ENCODE peak calls at places on chromosomes 2 and 18, in eight cellular contexts. A is gastrocnemius medialis, K is pancreas, E is heart right ventricle, V is upper lobe of right lung, P is T follicular helper cell, U is ACHN, L is psoas muscle. D is an unnamed sample.
A peak's percentile ranks its signal among the peaks of the same experiment; 100 is the strongest.

GRCh38 chr2:160303076-160303475 is 103.0 kb upstream of the ITGB6 start:
- DNase-seq in P (no peak), V (no peak), L (no peak), K (no peak), E (no peak), U (no peak), A (no peak), D (no peak)

GRCh38 chr2:240604291-240604938 is 17.9 kb downstream of the CAPN10 start:
- DNase-seq in V (peak; percentile 88), L (peak; percentile 92), K (peak; percentile 78), U (peak; percentile 92), P (no peak), A (peak; percentile 67), E (peak; percentile 79), D (peak; percentile 75)

GRCh38 chr2:15997728-15998280 is 57.5 kb downstream of the MYCN start:
- DNase-seq in U (no peak), E (no peak), L (no peak), P (no peak), V (no peak), A (no peak), K (no peak), D (no peak)

GRCh38 chr2:129388870-129389269 is 590.6 kb upstream of the RAB6C start:
- DNase-seq in K (no peak), L (no peak), U (no peak), A (no peak), P (no peak), E (no peak), V (no peak), D (no peak)

GRCh38 chr2:78817430-78817829 is 208.1 kb upstream of the REG3G start:
- DNase-seq in P (no peak), U (no peak), K (no peak), L (no peak), V (no peak), A (no peak), E (no peak), D (no peak)

GRCh38 chr2:152122161-152122560 is 23.3 kb upstream of the CACNB4 start:
- DNase-seq in K (no peak), L (no peak), E (no peak), V (no peak), P (no peak), U (no peak), A (no peak), D (no peak)

GRCh38 chr2:41720702-41721344 is 327.0 kb upstream of the PKDCC start:
- DNase-seq in E (no peak), K (no peak), U (no peak), V (no peak), L (no peak), A (no peak), P (no peak), D (no peak)

GRCh38 chr2:183123117-183123958 is 905 bp upstream of the NUP35 start:
- DNase-seq in P (no peak), E (no peak), K (no peak), A (no peak), V (no peak), L (no peak), U (no peak), D (no peak)

GRCh38 chr2:31812051-31812798 is 198.6 kb downstream of the MEMO1 start:
- DNase-seq in E (no peak), L (no peak), K (no peak), V (no peak), A (peak; percentile 69), U (no peak), P (no peak), D (no peak)

GRCh38 chr2:200742426-200742825 is 69.3 kb upstream of the BZW1 start:
- DNase-seq in A (peak; percentile 69), E (peak; percentile 71), K (no peak), U (no peak), L (peak; percentile 84), V (peak; percentile 64), P (no peak), D (peak; percentile 87)

GRCh38 chr2:10335046-10335840 is 32.5 kb downstream of the HPCAL1 start:
- DNase-seq in L (peak; percentile 15), V (no peak), P (no peak), A (no peak), E (no peak), U (no peak), K (no peak), D (no peak)

GRCh38 chr18:73487956-73488355 is 620.2 kb upstream of the NETO1 start:
- DNase-seq in K (no peak), L (no peak), V (no peak), E (no peak), P (no peak), A (no peak), U (no peak), D (no peak)

GRCh38 chr2:8534729-8535397 is 147.0 kb upstream of the ID2 start:
- DNase-seq in A (peak; percentile 60), K (peak; percentile 58), U (no peak), L (peak; percentile 85), P (no peak), V (peak; percentile 89), E (peak; percentile 84), D (peak; percentile 83)

GRCh38 chr2:230155359-230155758 is 64.4 kb downstream of the SP110 start:
- DNase-seq in V (no peak), E (no peak), L (no peak), P (no peak), K (no peak), U (no peak), A (no peak), D (peak; percentile 16)

GRCh38 chr2:122328811-122329210 is 573.4 kb downstream of the TSN start:
- DNase-seq in E (no peak), V (no peak), U (no peak), A (no peak), L (no peak), K (no peak), P (no peak), D (no peak)

GRCh38 chr2:15804691-15805090 is 135.7 kb upstream of the MYCN start:
- DNase-seq in P (no peak), L (no peak), A (no peak), K (no peak), E (no peak), U (no peak), V (no peak), D (no peak)

GRCh38 chr2:44547713-44548112 is 186.0 kb downstream of the CAMKMT start:
- DNase-seq in P (no peak), L (no peak), E (no peak), K (no peak), V (no peak), U (no peak), A (no peak), D (no peak)

GRCh38 chr2:8657423-8658062 is 24.3 kb upstream of the ID2 start:
- DNase-seq in A (peak; percentile 2), V (peak; percentile 60), U (no peak), E (no peak), K (no peak), L (no peak), P (no peak), D (no peak)

GRCh38 chr18:75407468-75408437 is 19.8 kb downstream of the SMIM21 start:
- DNase-seq in V (no peak), L (no peak), P (no peak), U (peak; percentile 32), E (no peak), K (no peak), A (no peak), D (no peak)

GRCh38 chr2:218856168-218856895 is 3.3 kb upstream of the WNT6 start:
- DNase-seq in L (peak; percentile 12), E (no peak), U (no peak), K (peak; percentile 7), P (no peak), A (no peak), V (peak; percentile 18), D (no peak)

GRCh38 chr2:46299365-46300263 is 2.4 kb downstream of the EPAS1 start:
- DNase-seq in P (no peak), K (peak; percentile 78), A (peak; percentile 60), V (peak; percentile 87), U (peak; percentile 35), L (peak; percentile 81), E (peak; percentile 74), D (peak; percentile 88)

GRCh38 chr2:160222546-160223281 is 22.6 kb upstream of the ITGB6 start:
- DNase-seq in U (no peak), A (no peak), K (no peak), P (no peak), E (no peak), V (no peak), L (no peak), D (no peak)

GRCh38 chr2:218259099-218259921 is 1.5 kb upstream of the GPBAR1 start:
- DNase-seq in E (peak; percentile 67), K (peak; percentile 45), V (no peak), P (no peak), L (peak; percentile 78), U (no peak), A (peak; percentile 55), D (peak; percentile 91)

GRCh38 chr2:121066526-121066925 is 218.5 kb downstream of the TFCP2L1 start:
- DNase-seq in U (no peak), A (no peak), K (no peak), L (no peak), V (no peak), P (no peak), E (no peak), D (no peak)

GRCh38 chr18:9446839-9447238 is 28.5 kb upstream of the RALBP1 start:
- DNase-seq in L (no peak), K (no peak), P (no peak), V (no peak), U (no peak), A (no peak), E (no peak), D (no peak)

GRCh38 chr18:45106331-45106774 is 425.7 kb downstream of the SETBP1 start:
- DNase-seq in U (no peak), E (no peak), V (no peak), P (no peak), K (no peak), L (no peak), A (no peak), D (no peak)

GRCh38 chr2:236754234-236754924 is 184.8 kb downstream of the ACKR3 start:
- DNase-seq in L (no peak), P (no peak), V (no peak), E (no peak), K (no peak), U (no peak), A (peak; percentile 44), D (no peak)